ENCODE peak calls at places on chromosomes 13 and 19, in ten cellular contexts. N is activated CD4-positive, CD25-positive, alpha-beta regulatory T cell; P is foreskin melanocyte; H is putamen; E is NCI-H1436; F is activated T-cell treated with anti-CD3 and anti-CD28 coated beads for 1 hour; O is stimulated activated CD4-positive, alpha-beta T cell treated with anti-CD3 and anti-CD28 coated beads, Interleukin-1b, Interleukin-23, amount 100 ng/mL, for 24 hours; C is stimulated activated CD8-positive, alpha-beta memory T cell treated with anti-CD3 and anti-CD28 coated beads, Interleukin-15, amount 100 ng/mL, for 24 hours; S is GM13977; L is adrenal gland. Y is an unnamed sample.

GRCh38 chr13:30868806-30869470 is 37.1 kb upstream of the MEDAG start:
- DNase-seq in F (no peak), N (no peak), H (no peak), P (no peak), O (no peak), C (no peak), L (no peak), S (no peak), E (no peak), Y (no peak)

GRCh38 chr13:77544365-77544764 is 8.9 kb downstream of the SCEL start:
- DNase-seq in S (no peak), N (no peak), P (no peak), L (peak), E (no peak), O (no peak), C (no peak), F (no peak), H (peak), Y (no peak)

GRCh38 chr13:49000247-49000646 is 24.5 kb downstream of the FNDC3A start:
- DNase-seq in E (no peak), N (no peak), F (no peak), O (no peak), P (no peak), H (no peak), C (no peak), L (no peak), S (no peak), Y (no peak)

GRCh38 chr13:114339779-114340534 is 25.7 kb downstream of the CHAMP1 start:
- DNase-seq in L (peak), P (peak), O (no peak), N (no peak), S (no peak), H (no peak), E (peak), C (no peak), F (peak), Y (peak)

GRCh38 chr13:30493670-30494381 is 28.1 kb upstream of the HMGB1 start:
- DNase-seq in P (no peak), H (no peak), N (no peak), O (no peak), S (no peak), C (no peak), L (no peak), E (no peak), F (no peak), Y (no peak)

GRCh38 chr13:19810996-19811881 is 28.5 kb upstream of the PSPC1 start:
- DNase-seq in E (no peak), H (no peak), F (no peak), O (no peak), C (no peak), P (no peak), L (no peak), N (no peak), S (no peak), Y (no peak)

GRCh38 chr13:35225582-35225981 is 250.9 kb downstream of the MAB21L1 start:
- DNase-seq in S (no peak), E (no peak), N (no peak), C (no peak), F (no peak), O (no peak), H (no peak), P (no peak), L (no peak), Y (no peak)

GRCh38 chr13:38657191-38657590 is 29.7 kb upstream of the FREM2 start:
- DNase-seq in C (no peak), N (no peak), E (no peak), O (no peak), L (no peak), H (no peak), F (no peak), P (peak), S (no peak), Y (no peak)

GRCh38 chr13:78022164-78022877 is 103.7 kb upstream of the EDNRB start:
- DNase-seq in P (peak), C (no peak), H (peak), S (peak), E (no peak), F (peak), N (no peak), L (peak), O (peak), Y (no peak)

GRCh38 chr19:18428837-18429674 is 8.9 kb downstream of the ISYNA1 start:
- DNase-seq in O (peak), P (no peak), F (peak), H (no peak), L (peak), E (peak), N (peak), S (peak), C (peak), Y (peak)

GRCh38 chr13:102128216-102128800 is 273.5 kb downstream of the FGF14 start:
- DNase-seq in O (no peak), N (no peak), F (no peak), E (no peak), C (no peak), S (peak), H (no peak), P (peak), L (no peak), Y (no peak)

GRCh38 chr13:72399351-72399750 is 328.1 kb downstream of the MZT1 start:
- DNase-seq in L (no peak), E (no peak), C (no peak), F (no peak), H (no peak), P (no peak), S (no peak), O (no peak), N (no peak), Y (no peak)

GRCh38 chr19:16470911-16471811 is 609 bp downstream of the EPS15L1 start:
- DNase-seq in C (no peak), E (no peak), N (no peak), F (no peak), O (peak), S (peak), P (no peak), H (no peak), L (no peak), Y (no peak)

GRCh38 chr13:99323488-99323887 is 16.3 kb upstream of the GPR183 start:
- DNase-seq in H (no peak), O (no peak), E (no peak), N (no peak), P (no peak), F (no peak), L (no peak), C (no peak), S (no peak), Y (no peak)

GRCh38 chr13:84433024-84433423 is 550.8 kb upstream of the SLITRK1 start:
- DNase-seq in C (no peak), F (no peak), O (no peak), P (no peak), H (no peak), N (no peak), E (no peak), S (no peak), L (no peak), Y (no peak)

GRCh38 chr13:110274687-110275086 is 32.3 kb downstream of the COL4A1 start:
- DNase-seq in P (no peak), F (no peak), O (no peak), L (no peak), H (no peak), C (no peak), N (no peak), E (no peak), S (no peak), Y (no peak)

Y was measured in T-helper 1 cell.